ENCODE peak calls at places on chromosomes 16 and 17, in five cellular contexts. H, U, M, J and Z are unnamed samples.

GRCh38 chr17:78232774-78233173 is 1.3 kb downstream of the TMEM235 start:
- DNase-seq in H (no peak), U (no peak), M (no peak), J (no peak), Z (no peak)

GRCh38 chr16:69611103-69611640 is 45.4 kb downstream of the NFAT5 start:
- DNase-seq in H (no peak), U (no peak), M (no peak), J (no peak), Z (no peak)

GRCh38 chr17:57342141-57342540 is 85.8 kb downstream of the MSI2 start:
- DNase-seq in H (no peak), U (no peak), M (no peak), J (no peak), Z (no peak)

GRCh38 chr16:24508614-24509013 is 30.8 kb upstream of the RBBP6 start:
- DNase-seq in H (no peak), U (peak), M (no peak), J (no peak), Z (no peak)

GRCh38 chr17:50871898-50872297 is 5.7 kb upstream of the TOB1 start:
- DNase-seq in H (no peak), U (no peak), M (no peak), J (no peak), Z (no peak)

GRCh38 chr17:31449746-31450145 is 58.3 kb downstream of the RAB11FIP4 start:
- DNase-seq in H (no peak), U (no peak), M (no peak), J (no peak), Z (no peak)

GRCh38 chr16:56946767-56947603 is 14.8 kb upstream of the CETP start:
- DNase-seq in H (no peak), U (no peak), M (no peak), J (no peak), Z (no peak)

GRCh38 chr17:41773190-41773588 is 13.3 kb downstream of the JUP start:
- DNase-seq in H (peak), U (peak), M (peak), J (peak), Z (peak)

GRCh38 chr16:9092963-9093477 is 1.6 kb downstream of the HAPSTR1 start:
- DNase-seq in H (peak), U (no peak), M (peak), J (no peak), Z (no peak)

GRCh38 chr16:19757762-19758595 is 39.9 kb downstream of the IQCK start:
- DNase-seq in H (no peak), U (no peak), M (no peak), J (no peak), Z (no peak)

GRCh38 chr17:60555786-60556185 is 29.7 kb upstream of the APPBP2 start:
- DNase-seq in H (no peak), U (no peak), M (no peak), J (no peak), Z (no peak)

GRCh38 chr17:37708616-37709212 is 36.1 kb downstream of the HNF1B start:
- DNase-seq in H (no peak), U (no peak), M (no peak), J (no peak), Z (no peak)

GRCh38 chr17:32859857-32860525 is 16.9 kb downstream of the MYO1D start:
- DNase-seq in H (peak), U (no peak), M (no peak), J (no peak), Z (no peak)

GRCh38 chr16:81645303-81645702 is 133.8 kb upstream of the PLCG2 start:
- DNase-seq in H (peak), U (peak), M (peak), J (no peak), Z (peak)

GRCh38 chr16:73083271-73083670 is 35.3 kb upstream of the ZFHX3 start:
- DNase-seq in H (no peak), U (no peak), M (no peak), J (no peak), Z (no peak)

GRCh38 chr17:14805348-14805747 is 459.8 kb downstream of the PMP22 start:
- DNase-seq in H (no peak), U (no peak), M (no peak), J (no peak), Z (no peak)

GRCh38 chr17:15469260-15469659 is 1.8 kb upstream of the CDRT4 start:
- DNase-seq in H (no peak), U (peak), M (no peak), J (no peak), Z (no peak)

GRCh38 chr16:74298104-74298503 is 1.5 kb downstream of the PSMD7 start:
- DNase-seq in H (no peak), U (no peak), M (no peak), J (no peak), Z (no peak)

GRCh38 chr16:49859139-49859947 is 3.4 kb upstream of the ZNF423 start:
- DNase-seq in H (peak), U (no peak), M (no peak), J (no peak), Z (no peak)

GRCh38 chr16:66984902-66985311 is 3.5 kb upstream of the CES4A start:
- DNase-seq in H (no peak), U (no peak), M (no peak), J (no peak), Z (no peak)

GRCh38 chr17:2797632-2798031 is 1.4 kb downstream of the RAP1GAP2 start:
- DNase-seq in H (no peak), U (no peak), M (no peak), J (no peak), Z (no peak)

GRCh38 chr17:2797226-2797625 is 988 bp downstream of the RAP1GAP2 start:
- DNase-seq in H (no peak), U (no peak), M (no peak), J (no peak), Z (no peak)

GRCh38 chr17:2794116-2794803 is 2.0 kb upstream of the RAP1GAP2 start:
- DNase-seq in H (no peak), U (no peak), M (no peak), J (no peak), Z (no peak)

GRCh38 chr17:2796164-2797140 is at the start of gene RAP1GAP2:
- DNase-seq in H (no peak), U (no peak), M (peak), J (no peak), Z (no peak)

DNA sequence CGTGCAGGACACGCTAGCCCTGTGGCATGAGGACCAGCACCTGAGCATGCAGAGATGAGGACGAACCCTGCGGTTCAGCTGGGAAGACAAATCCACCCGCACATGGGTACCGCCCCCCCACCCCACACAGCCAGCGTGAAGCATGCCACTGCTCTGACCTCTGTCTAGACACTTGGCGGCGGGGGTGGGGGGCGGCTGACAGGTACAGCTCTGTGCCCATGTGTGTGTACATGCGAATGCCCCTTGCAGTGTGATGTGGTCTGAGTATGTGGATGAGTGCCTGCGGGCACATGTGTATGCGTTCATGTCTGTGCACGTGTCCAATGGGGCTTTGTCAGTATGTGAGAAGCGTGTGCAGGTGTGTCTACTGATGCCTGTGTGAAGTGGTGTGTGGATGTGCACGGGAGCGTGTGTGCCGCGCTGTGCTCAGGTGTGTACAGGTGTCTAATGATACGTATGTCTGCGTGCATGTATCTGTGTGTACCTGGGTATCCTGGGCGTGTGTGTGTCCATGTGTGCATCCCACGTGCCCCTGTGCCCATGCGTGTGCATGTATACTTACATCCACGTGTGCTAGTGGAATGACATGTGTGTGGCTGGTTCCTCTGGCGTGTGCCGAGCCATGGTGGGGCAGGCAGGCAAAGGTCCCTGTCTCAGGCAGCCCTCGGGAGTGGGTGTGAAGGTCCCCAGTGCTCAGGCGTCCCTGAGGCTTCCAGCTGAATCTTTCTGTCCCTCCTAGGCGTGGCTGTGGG is 650 bp upstream of the RAP1GAP2 start:
- DNase-seq in H (no peak), U (no peak), M (no peak), J (no peak), Z (no peak)
- H3K4me3 ChIP-seq in H (no peak), U (no peak), M (no peak), J (no peak), Z (no peak)

DNA sequence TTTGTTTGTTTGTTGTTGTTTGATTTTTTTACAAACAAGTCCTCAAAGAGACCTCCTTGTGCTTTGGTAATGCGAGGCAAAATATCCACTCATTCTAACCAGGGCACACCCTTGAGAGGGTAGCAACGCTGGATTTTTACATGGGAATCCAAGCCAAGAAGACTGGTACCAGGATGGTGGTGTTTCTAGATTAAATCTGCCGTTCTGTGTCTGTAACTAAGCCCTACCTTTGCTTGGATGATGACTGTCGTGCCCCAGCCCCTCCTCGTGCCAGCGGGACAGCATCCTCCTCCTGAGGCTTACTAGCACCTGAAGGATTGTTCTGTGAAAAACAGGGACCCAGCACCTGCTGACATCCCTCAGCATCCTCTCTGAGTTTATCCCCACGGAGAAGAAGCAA is 5.2 kb upstream of the HSBP1 start:
- DNase-seq in H (no peak), U (no peak), M (no peak), J (no peak), Z (no peak)
- H3K4me3 ChIP-seq in H (no peak), U (peak), M (no peak), J (no peak), Z (peak)

GRCh38 chr17:7357381-7357780 is 2.4 kb downstream of the TMEM95 start:
- DNase-seq in H (no peak), U (no peak), M (no peak), J (no peak), Z (no peak)

GRCh38 chr17:7355053-7355452 is at the start of gene TMEM95:
- DNase-seq in H (no peak), U (no peak), M (peak), J (no peak), Z (no peak)

GRCh38 chr17:7356779-7357178 is 1.8 kb downstream of the TMEM95 start:
- DNase-seq in H (no peak), U (no peak), M (no peak), J (no peak), Z (no peak)

GRCh38 chr17:7354262-7354781 is 634 bp upstream of the TMEM95 start:
- DNase-seq in H (peak), U (peak), M (peak), J (no peak), Z (no peak)

DNA sequence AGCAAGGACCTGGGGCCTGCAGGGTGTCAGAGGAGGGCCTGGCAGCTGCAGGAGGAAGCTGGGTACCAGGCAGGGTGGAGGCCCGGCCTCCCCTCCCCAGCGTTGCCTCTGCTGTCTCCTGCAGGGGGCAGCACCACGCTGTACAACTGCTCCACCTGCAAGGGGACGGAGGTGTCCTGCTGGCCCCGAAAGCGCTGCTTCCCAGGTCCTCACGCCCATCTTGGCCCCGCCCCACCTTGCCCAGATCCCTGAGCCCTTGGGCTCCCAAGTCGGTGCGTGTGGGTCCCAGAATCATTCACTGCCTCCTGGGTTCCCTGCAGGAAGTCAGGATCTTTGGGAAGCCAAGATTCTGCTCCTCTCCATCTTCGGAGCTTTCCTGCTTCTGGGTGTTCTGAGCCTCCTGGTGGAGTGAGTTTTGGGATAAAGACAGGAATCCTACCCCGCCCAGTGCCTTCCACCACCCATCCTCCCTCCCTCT is 1.2 kb downstream of the TMEM95 start:
- DNase-seq in H (peak), U (no peak), M (peak), J (no peak), Z (no peak)
- H3K4me3 ChIP-seq in H (no peak), U (no peak), M (no peak), J (no peak), Z (no peak)

DNA sequence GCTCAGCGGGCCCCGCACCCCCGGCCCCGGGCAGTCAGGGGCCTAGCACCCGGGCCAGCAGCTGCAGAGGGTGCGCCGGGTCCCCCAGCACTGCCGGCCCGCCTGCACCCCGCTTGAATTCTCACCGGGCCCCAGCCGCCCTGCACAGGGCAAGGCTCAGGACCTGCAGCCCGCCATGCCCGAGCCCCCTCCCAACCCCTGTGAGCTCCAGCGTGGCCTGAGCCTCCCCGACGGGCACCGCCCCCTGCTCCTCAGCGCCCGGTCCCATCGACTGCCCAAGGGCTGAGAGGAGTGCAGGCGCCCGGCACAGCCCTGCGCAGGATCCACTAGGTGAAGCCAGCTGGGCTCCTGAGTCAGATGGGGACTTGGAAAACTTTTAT is 1.7 kb upstream of the BRCA1 start:
- DNase-seq in H (no peak), U (no peak), M (no peak), J (no peak), Z (no peak)
- H3K4me3 ChIP-seq in H (no peak), U (no peak), M (no peak), J (no peak), Z (no peak)

DNA sequence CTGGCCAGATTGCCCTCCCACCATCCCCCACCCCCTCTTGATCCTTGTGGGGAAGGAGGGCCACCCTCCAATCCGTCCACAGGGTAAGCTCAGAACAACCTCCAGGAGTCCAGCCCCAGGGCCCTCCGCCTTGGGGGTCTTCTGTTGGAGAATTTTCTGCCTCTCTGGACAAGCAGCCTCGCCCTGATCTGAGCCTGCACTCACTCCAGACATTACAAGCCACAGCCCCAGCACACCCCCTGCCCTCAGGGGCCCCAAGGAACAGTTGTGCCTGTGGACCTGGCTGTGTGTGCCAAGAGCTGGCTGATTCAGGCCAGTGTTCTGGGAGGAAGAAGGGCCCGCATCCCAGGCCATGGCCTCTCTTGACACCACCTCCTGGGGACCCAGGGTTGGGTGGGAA is 466 bp upstream of the ARHGAP27 start:
- DNase-seq in H (no peak), U (no peak), M (no peak), J (no peak), Z (no peak)
- H3K4me3 ChIP-seq in H (no peak), U (no peak), M (no peak), J (no peak), Z (no peak)

GRCh38 chr16:87461466-87461975 is 31.3 kb downstream of the ZCCHC14 start:
- DNase-seq in H (peak), U (no peak), M (peak), J (no peak), Z (no peak)

GRCh38 chr16:87465306-87465705 is 27.5 kb downstream of the ZCCHC14 start:
- DNase-seq in H (no peak), U (peak), M (peak), J (no peak), Z (peak)

GRCh38 chr16:87466975-87467501 is 25.8 kb downstream of the ZCCHC14 start:
- DNase-seq in H (no peak), U (no peak), M (no peak), J (no peak), Z (no peak)

GRCh38 chr16:87464691-87465300 is 28.0 kb downstream of the ZCCHC14 start:
- DNase-seq in H (peak), U (peak), M (peak), J (peak), Z (peak)

DNA sequence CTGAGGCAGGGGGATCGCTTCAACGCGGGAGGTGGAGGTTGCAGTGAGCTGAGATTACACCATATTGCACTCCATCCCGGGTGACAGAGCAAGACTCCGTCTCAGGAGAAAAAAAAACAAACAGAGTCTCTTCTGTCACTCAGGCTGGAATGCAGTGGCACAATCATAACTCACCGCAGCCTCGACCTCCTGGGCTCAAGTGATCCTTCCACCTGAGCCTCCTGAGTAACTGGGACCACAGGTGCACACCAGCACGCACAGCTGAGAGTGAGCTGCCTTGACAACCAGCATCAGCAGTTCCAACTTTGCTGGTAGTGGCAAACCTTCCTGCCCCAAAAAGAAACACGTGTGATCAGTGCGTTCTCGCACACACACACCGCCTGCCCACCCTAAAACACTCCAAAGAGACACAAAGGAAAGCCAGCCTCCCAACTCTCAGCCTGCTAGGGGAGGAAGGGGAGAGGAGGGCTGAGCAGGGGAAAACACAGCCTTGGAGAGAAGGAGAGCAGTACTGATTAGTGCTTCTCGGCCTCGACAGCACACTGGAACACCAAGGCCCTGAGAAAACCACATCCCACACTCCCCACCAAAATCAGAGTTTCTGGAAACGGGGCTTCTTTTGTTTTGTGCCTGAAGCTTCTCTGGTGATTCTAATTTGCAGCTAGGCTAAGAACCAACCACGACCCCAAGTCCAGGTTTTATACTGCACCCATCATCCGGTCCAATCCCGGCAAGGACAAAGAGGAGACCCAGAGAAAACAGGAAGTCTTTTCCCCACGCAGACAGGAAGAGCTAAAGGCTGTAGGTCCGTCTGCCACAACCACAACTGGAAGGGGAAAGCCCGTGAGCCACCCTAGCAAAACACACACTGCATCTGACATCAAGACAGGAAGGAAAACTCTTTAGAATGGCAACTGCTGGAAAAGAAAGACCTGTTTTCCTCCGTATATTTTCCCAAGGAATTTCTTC is 28.8 kb downstream of the ZCCHC14 start:
- DNase-seq in H (no peak), U (peak), M (peak), J (no peak), Z (no peak)
- H3K4me3 ChIP-seq in H (no peak), U (no peak), M (no peak), J (peak), Z (no peak)

DNA sequence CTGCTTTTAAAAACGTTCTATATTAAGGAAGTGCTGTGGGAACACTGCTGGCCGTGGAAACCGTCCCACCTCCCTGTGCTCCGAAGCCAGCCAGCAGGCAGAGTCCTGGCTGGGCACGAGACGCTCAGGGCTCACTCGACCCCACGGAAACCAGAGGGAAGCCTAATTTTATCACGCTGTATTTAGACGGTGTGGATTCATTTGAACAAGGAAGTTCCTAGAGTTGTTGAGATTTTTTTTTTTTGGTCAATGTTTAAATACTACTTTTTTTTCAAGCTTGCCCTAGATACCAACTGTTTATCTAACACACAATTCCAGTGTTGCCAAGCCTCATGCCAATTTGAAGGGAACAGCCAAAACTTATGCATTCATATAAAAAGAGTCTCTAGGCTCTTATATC is 25.8 kb downstream of the ADCY9 start:
- DNase-seq in H (no peak), U (no peak), M (peak), J (no peak), Z (no peak)
- H3K4me3 ChIP-seq in H (no peak), U (no peak), M (no peak), J (no peak), Z (no peak)